ENCODE peak calls at places on chromosomes 1 and 21, in nine cellular contexts. E is heart right ventricle, P is bronchial epithelial cell, Y is adrenal gland, I is IMR-90, T is progenitor cell of endocrine pancreas, X is neural crest cell, U is osteocyte, Z is GM06990. B is an unnamed sample.
A peak's percentile ranks its signal among the peaks of the same experiment; 100 is the strongest.

GRCh38 chr21:33259995-33260394 is 6.2 kb upstream of the IL10RB start:
- DNase-seq in E (no peak), P (no peak), Y (no peak), I (no peak), T (no peak), X (no peak), U (peak; percentile 51), Z (no peak), B (no peak)

GRCh38 chr1:200290010-200290685 is 119.7 kb downstream of the ZNF281 start:
- DNase-seq in E (no peak), P (no peak), Y (no peak), I (no peak), T (no peak), X (no peak), U (no peak), Z (no peak), B (no peak)

GRCh38 chr1:218468707-218469106 is 123.6 kb downstream of the TGFB2 start:
- DNase-seq in E (no peak), P (no peak), Y (no peak), I (no peak), T (no peak), X (no peak), U (no peak), Z (no peak), B (no peak)

GRCh38 chr1:54051936-54052469 is 1.0 kb downstream of the TMEM59 start:
- DNase-seq in E (no peak), P (peak; percentile 18), Y (no peak), I (no peak), T (no peak), X (no peak), U (no peak), Z (no peak), B (no peak)

GRCh38 chr1:112727716-112728115 is 12.6 kb upstream of the PPM1J start:
- DNase-seq in E (no peak), P (no peak), Y (no peak), I (peak; percentile 59), T (no peak), X (no peak), U (no peak), Z (no peak), B (no peak)

GRCh38 chr1:203367051-203367450 is 16.1 kb upstream of the FMOD start:
- DNase-seq in E (no peak), P (no peak), Y (peak; percentile 25), I (no peak), T (no peak), X (no peak), U (no peak), Z (no peak), B (no peak)

GRCh38 chr1:154863702-154864174 is 6.3 kb downstream of the KCNN3 start:
- DNase-seq in E (no peak), P (peak; percentile 27), Y (peak; percentile 82), I (peak; percentile 75), T (no peak), X (peak; percentile 52), U (no peak), Z (peak; percentile 86), B (no peak)

GRCh38 chr1:218658294-218658693 is 313.2 kb downstream of the TGFB2 start:
- DNase-seq in E (no peak), P (no peak), Y (no peak), I (peak; percentile 61), T (no peak), X (no peak), U (no peak), Z (no peak), B (no peak)

GRCh38 chr1:66278260-66279046 is 255.5 kb upstream of the SGIP1 start:
- DNase-seq in E (no peak), P (no peak), Y (no peak), I (no peak), T (no peak), X (no peak), U (no peak), Z (no peak), B (no peak)

GRCh38 chr1:37721565-37721964 is 29.2 kb downstream of the CDCA8 start:
- DNase-seq in E (no peak), P (no peak), Y (no peak), I (no peak), T (no peak), X (no peak), U (no peak), Z (no peak), B (no peak)

GRCh38 chr1:110879758-110880606 is 7.0 kb downstream of the CD53 start:
- DNase-seq in E (no peak), P (peak; percentile 58), Y (no peak), I (no peak), T (no peak), X (no peak), U (no peak), Z (peak; percentile 42), B (no peak)

GRCh38 chr1:192811594-192812239 is 2.9 kb downstream of the RGS2 start:
- DNase-seq in E (no peak), P (no peak), Y (no peak), I (peak; percentile 5), T (no peak), X (no peak), U (no peak), Z (no peak), B (no peak)

GRCh38 chr1:19676438-19676922 is 11.8 kb downstream of the HTR6 start:
- DNase-seq in E (peak; percentile 66), P (peak; percentile 49), Y (no peak), I (peak; percentile 59), T (peak; percentile 58), X (peak; percentile 57), U (no peak), Z (no peak), B (peak; percentile 89)

GRCh38 chr1:24503870-24504523 is 1.4 kb downstream of the RCAN3 start:
- DNase-seq in E (no peak), P (no peak), Y (no peak), I (no peak), T (no peak), X (no peak), U (no peak), Z (no peak), B (no peak)

GRCh38 chr1:203273869-203274602 is 31.3 kb upstream of the BTG2 start:
- DNase-seq in E (no peak), P (no peak), Y (peak; percentile 51), I (no peak), T (no peak), X (no peak), U (peak; percentile 71), Z (no peak), B (no peak)

GRCh38 chr1:3320246-3321152 is 134.0 kb upstream of the ARHGEF16 start:
- DNase-seq in E (no peak), P (no peak), Y (no peak), I (peak; percentile 25), T (peak; percentile 68), X (no peak), U (no peak), Z (no peak), B (no peak)

GRCh38 chr1:247209306-247209900 is 37.6 kb upstream of the ZNF124 start:
- DNase-seq in E (no peak), P (no peak), Y (no peak), I (peak; percentile 1), T (no peak), X (no peak), U (no peak), Z (no peak), B (no peak)

GRCh38 chr1:63261736-63262142 is 60.6 kb upstream of the FOXD3 start:
- DNase-seq in E (peak; percentile 17), P (no peak), Y (no peak), I (no peak), T (no peak), X (no peak), U (no peak), Z (no peak), B (no peak)

DNA sequence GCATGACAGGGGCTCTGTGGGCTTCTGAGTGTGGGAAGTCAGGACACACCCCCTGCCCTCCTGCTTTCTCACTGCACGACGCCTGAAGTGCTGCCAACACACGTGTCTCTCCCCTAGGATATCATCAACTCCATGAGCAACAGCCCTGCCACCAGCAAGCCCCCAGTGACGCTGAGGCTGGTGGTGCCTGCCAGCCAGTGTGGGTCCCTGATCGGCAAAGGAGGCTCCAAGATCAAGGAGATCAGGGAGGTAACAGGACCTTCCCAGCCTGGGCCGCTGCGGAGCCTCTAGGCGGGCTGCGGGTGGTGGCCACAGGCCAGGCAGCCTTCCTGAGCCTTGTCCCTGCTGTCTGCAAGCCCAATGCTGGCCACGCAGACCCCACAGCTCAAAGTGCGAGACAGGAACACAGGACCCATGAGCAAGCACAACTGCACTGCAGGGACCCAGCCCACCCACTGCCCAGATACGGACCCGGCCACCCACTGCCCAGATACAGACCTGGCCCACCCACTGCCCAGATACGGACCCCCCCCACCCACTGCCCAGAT is 72.3 kb upstream of the COL6A1 start:
- DNase-seq in E (no peak), P (no peak), Y (no peak), I (no peak), T (no peak), X (no peak), U (no peak), Z (no peak), B (no peak)
- TF ChIP-seq CTCF in E (no peak), P (no peak), Y (no peak), I (no peak), T (no peak), X (no peak), U (no peak), Z (no peak), B (no peak)

DNA sequence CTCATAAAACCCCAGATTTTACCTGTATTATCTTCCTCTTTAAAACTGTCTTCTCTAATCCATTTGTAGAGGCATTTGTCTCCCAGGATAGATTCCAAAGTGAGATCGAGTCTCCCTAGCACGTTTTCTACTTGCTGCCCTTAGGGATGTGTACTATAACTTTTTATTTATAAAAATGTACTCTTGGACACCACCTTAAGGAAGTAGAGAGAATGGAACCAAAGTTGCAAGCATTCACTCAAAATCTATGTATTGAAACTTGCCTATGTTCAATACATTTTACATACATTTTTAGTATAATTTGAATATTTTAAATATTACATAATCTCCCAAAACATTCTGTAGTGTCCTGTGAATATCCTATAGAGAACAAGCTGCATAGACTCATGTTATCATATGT is 842 bp upstream of the SPRR2A start:
- DNase-seq in E (no peak), P (peak; percentile 13), Y (no peak), I (no peak), T (no peak), X (no peak), U (no peak), Z (no peak), B (no peak)
- TF ChIP-seq CTCF in E (no peak), P (no peak), Y (no peak), I (no peak), T (no peak), X (no peak), U (no peak), Z (peak; percentile 6), B (no peak)

GRCh38 chr1:78275906-78276690 is 214.7 kb upstream of the PTGFR start:
- DNase-seq in E (no peak), P (no peak), Y (no peak), I (no peak), T (no peak), X (no peak), U (no peak), Z (no peak), B (no peak)
- TF ChIP-seq CTCF in E (no peak), P (no peak), Y (no peak), I (peak; percentile 5), T (no peak), X (no peak), U (no peak), Z (no peak), B (no peak)

DNA sequence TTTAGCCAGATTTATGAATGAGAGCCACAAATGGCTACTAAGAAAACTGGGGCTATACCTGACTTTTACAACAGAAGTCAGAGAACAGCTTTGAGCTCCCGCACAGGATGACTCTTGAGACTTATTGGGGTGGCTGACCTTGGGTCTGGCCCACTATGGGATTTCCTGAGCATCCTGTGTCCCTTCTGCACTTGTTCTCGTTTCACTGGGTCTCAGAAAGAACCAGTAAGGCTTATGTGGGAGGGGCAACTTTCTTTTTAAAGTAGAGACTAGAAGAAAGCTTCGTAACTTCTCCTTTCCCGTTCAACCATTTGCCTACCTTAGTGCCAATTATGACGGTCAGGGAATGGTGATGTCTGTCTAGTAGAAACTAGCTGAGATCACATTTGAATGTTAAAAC is 59.5 kb upstream of the C1orf105 start:
- DNase-seq in E (no peak), P (no peak), Y (no peak), I (no peak), T (no peak), X (no peak), U (no peak), Z (no peak), B (no peak)
- TF ChIP-seq CTCF in E (no peak), P (no peak), Y (no peak), I (no peak), T (no peak), X (no peak), U (no peak), Z (no peak), B (no peak)